ENCODE peak calls at places on chromosome 12, in five cellular contexts. U, W, A, O and Y are unnamed samples.

GRCh38 chr12:129467749-129468148 is 436.1 kb downstream of the TMEM132D start:
- DNase-seq in U (no peak), W (no peak), A (no peak), O (no peak), Y (no peak)

GRCh38 chr12:8698132-8698829 is 490 bp downstream of the RIMKLB start:
- DNase-seq in U (peak), W (peak), A (no peak), O (peak), Y (no peak)

GRCh38 chr12:31629756-31630732 is 29.4 kb upstream of the ETFBKMT start:
- DNase-seq in U (no peak), W (peak), A (peak), O (no peak), Y (peak)

GRCh38 chr12:98345308-98345876 is 170.0 kb upstream of the TMPO start:
- DNase-seq in U (peak), W (no peak), A (no peak), O (no peak), Y (no peak)

GRCh38 chr12:130266751-130267150 is 70.9 kb upstream of the PIWIL1 start:
- DNase-seq in U (peak), W (no peak), A (no peak), O (peak), Y (no peak)

GRCh38 chr12:6469092-6469491 is 1.4 kb downstream of the VAMP1 start:
- DNase-seq in U (no peak), W (no peak), A (no peak), O (no peak), Y (no peak)

GRCh38 chr12:115507951-115508722 is 769.4 kb downstream of the MED13L start:
- DNase-seq in U (no peak), W (no peak), A (no peak), O (peak), Y (no peak)

GRCh38 chr12:97132270-97132669 is 225.2 kb downstream of the NEDD1 start:
- DNase-seq in U (no peak), W (no peak), A (no peak), O (no peak), Y (no peak)

GRCh38 chr12:55017421-55017820 is 2.4 kb upstream of the NEUROD4 start:
- DNase-seq in U (no peak), W (no peak), A (no peak), O (peak), Y (no peak)

GRCh38 chr12:116590561-116590960 is 31.4 kb downstream of the MAP1LC3B2 start:
- DNase-seq in U (no peak), W (no peak), A (no peak), O (no peak), Y (no peak)

GRCh38 chr12:45828402-45828801 is 98.9 kb downstream of the ARID2 start:
- DNase-seq in U (no peak), W (no peak), A (no peak), O (no peak), Y (no peak)

GRCh38 chr12:67728296-67728666 is 79.7 kb downstream of the DYRK2 start:
- DNase-seq in U (no peak), W (no peak), A (no peak), O (no peak), Y (no peak)

GRCh38 chr12:127162902-127163301 is 1104.1 kb upstream of the TMEM132C start:
- DNase-seq in U (peak), W (peak), A (peak), O (no peak), Y (no peak)

GRCh38 chr12:122946690-122947271 is 19.5 kb downstream of the ABCB9 start:
- DNase-seq in U (peak), W (peak), A (peak), O (no peak), Y (peak)

GRCh38 chr12:30977537-30978349 is 51.2 kb downstream of the TSPAN11 start:
- DNase-seq in U (no peak), W (no peak), A (no peak), O (no peak), Y (no peak)

GRCh38 chr12:105120551-105120950 is 13.0 kb downstream of the WASHC4 start:
- DNase-seq in U (no peak), W (peak), A (peak), O (no peak), Y (no peak)

GRCh38 chr12:108320503-108321293 is 18.4 kb downstream of the CMKLR1 start:
- DNase-seq in U (no peak), W (no peak), A (no peak), O (peak), Y (no peak)

GRCh38 chr12:25557830-25558436 is 4.8 kb upstream of the LMNTD1 start:
- DNase-seq in U (peak), W (peak), A (peak), O (no peak), Y (peak)

GRCh38 chr12:123431951-123432886 is 4.3 kb downstream of the RILPL2 start:
- DNase-seq in U (no peak), W (no peak), A (no peak), O (no peak), Y (no peak)

GRCh38 chr12:1094714-1095113 is 103.7 kb downstream of the ERC1 start:
- DNase-seq in U (no peak), W (no peak), A (no peak), O (no peak), Y (no peak)

GRCh38 chr12:116152268-116152667 is 125.2 kb downstream of the MED13L start:
- DNase-seq in U (peak), W (peak), A (peak), O (no peak), Y (peak)

GRCh38 chr12:116435984-116436383 is 123.2 kb upstream of the MAP1LC3B2 start:
- DNase-seq in U (no peak), W (no peak), A (no peak), O (no peak), Y (no peak)

GRCh38 chr12:101174576-101174975 is 35.5 kb downstream of the SLC5A8 start:
- DNase-seq in U (peak), W (no peak), A (no peak), O (no peak), Y (no peak)

GRCh38 chr12:67222302-67222701 is 46.9 kb upstream of the CAND1 start:
- DNase-seq in U (peak), W (peak), A (peak), O (no peak), Y (no peak)

GRCh38 chr12:4270670-4271432 is 2.7 kb upstream of the CCND2 start:
- DNase-seq in U (peak), W (no peak), A (no peak), O (peak), Y (no peak)

GRCh38 chr12:92156139-92156538 is 10.5 kb upstream of the BTG1 start:
- DNase-seq in U (no peak), W (no peak), A (no peak), O (no peak), Y (no peak)

GRCh38 chr12:45959728-45960127 is 30.6 kb downstream of the SCAF11 start:
- DNase-seq in U (no peak), W (no peak), A (no peak), O (no peak), Y (no peak)

DNA sequence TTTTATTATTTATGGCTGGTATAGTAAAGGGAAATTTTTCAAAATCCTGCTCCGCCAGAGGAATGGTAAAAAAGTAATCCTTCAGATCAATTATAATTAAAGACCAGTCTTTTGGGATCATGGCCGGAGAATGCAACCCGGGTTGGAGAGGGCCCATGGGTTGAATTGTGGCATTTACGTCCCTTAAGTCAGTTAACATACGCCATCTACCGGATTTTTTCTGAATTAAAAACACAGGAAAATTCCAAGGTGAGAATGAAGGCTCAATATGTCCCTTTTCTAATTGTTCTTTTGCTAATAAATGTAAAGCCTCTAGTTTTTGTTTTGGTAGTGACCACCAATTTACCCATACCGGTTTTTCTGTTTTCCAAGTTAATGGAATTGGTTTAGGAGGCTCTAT is 602.8 kb downstream of the ALG10 start:
- DNase-seq in U (no peak), W (no peak), A (peak), O (no peak), Y (no peak)
- TF ChIP-seq CTCF in U (peak), W (no peak), A (no peak), O (peak), Y (no peak)

GRCh38 chr12:39958377-39958776 is 147.5 kb downstream of the SLC2A13 start:
- DNase-seq in U (no peak), W (no peak), A (no peak), O (peak), Y (no peak)
- TF ChIP-seq CTCF in U (peak), W (no peak), A (peak), O (peak), Y (no peak)

GRCh38 chr12:131436922-131437705 is 273.8 kb upstream of the SFSWAP start:
- DNase-seq in U (no peak), W (no peak), A (no peak), O (peak), Y (no peak)
- TF ChIP-seq CTCF in U (no peak), W (no peak), A (no peak), O (peak), Y (no peak)

DNA sequence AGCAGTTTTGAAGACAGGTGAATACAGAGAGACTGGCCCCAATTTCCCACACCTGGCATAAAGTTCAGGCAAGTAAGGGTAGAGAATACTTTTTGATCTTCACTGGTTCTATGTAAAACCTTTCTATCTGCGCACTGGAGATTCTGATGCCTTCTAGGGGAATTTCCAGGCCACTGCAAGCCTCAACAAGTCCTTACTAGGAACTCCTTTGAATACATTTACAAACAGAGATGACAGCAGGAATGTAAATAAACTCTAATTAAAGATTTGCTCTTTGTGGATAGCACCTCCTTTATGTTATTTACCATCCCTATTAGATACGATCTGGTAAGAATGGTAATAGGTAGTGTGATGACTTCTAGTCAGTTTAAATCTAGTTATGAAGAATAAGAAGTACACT is 69.2 kb downstream of the NTN4 start:
- DNase-seq in U (peak), W (peak), A (no peak), O (no peak), Y (no peak)
- TF ChIP-seq CTCF in U (peak), W (peak), A (peak), O (peak), Y (peak)

GRCh38 chr12:39581592-39581991 is 38.0 kb downstream of the ABCD2 start:
- DNase-seq in U (peak), W (no peak), A (no peak), O (no peak), Y (no peak)

GRCh38 chr12:39592295-39592694 is 27.3 kb downstream of the ABCD2 start:
- DNase-seq in U (no peak), W (no peak), A (no peak), O (no peak), Y (no peak)

GRCh38 chr12:39586811-39587210 is 32.8 kb downstream of the ABCD2 start:
- DNase-seq in U (no peak), W (no peak), A (no peak), O (no peak), Y (no peak)

DNA sequence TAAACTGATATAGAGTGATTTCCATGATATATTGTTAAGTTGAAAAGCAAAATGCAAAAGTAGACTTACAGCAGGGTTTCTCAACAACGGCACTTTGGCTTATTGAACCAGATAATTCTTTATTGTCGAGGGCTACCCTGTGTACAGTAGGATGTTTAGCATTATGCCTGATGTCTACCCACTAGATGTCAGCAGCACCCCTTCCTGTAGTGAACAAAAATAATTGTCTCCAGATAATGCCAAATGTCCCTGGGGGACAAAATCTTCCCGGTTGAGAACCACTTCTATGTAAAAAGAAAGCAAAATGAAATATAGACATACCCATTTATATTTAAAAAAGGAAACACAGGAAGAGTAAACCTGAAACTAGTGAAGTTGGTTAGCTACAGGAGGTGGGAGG is 32.4 kb downstream of the ABCD2 start:
- DNase-seq in U (peak), W (no peak), A (peak), O (no peak), Y (no peak)
- TF ChIP-seq CTCF in U (peak), W (no peak), A (peak), O (peak), Y (peak)

GRCh38 chr12:13075114-13075471 is 28.4 kb downstream of the GSG1 start:
- DNase-seq in U (no peak), W (peak), A (peak), O (no peak), Y (no peak)

GRCh38 chr12:13082866-13083265 is 20.6 kb downstream of the GSG1 start:
- DNase-seq in U (no peak), W (no peak), A (no peak), O (no peak), Y (no peak)

GRCh38 chr12:13080276-13080675 is 23.2 kb downstream of the GSG1 start:
- DNase-seq in U (no peak), W (no peak), A (no peak), O (no peak), Y (no peak)

GRCh38 chr12:13075786-13076570 is 27.5 kb downstream of the GSG1 start:
- DNase-seq in U (no peak), W (no peak), A (no peak), O (no peak), Y (no peak)

DNA sequence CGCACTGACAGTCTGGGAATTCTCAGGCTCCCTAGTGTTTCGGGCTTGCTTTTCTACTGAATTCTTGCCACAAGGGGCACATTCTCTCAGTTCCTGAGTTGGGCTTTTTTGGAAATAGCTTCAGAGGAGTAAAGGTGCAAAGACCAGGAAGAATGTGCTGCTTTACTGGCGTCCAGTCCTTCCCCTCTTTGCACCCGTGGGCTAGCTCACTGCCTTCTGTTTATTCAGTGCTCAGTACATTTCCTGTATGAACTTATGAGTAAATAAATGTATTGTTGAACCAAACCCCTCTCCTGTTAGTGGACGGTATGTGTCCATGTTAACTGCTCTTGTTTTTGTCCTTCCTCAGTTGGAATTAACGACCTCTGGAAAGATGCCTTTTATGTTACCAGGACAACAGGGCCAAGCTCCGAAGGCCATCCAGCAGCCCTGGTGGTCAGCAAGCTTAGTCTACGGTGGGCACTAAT is 24.0 kb downstream of the GSG1 start:
- DNase-seq in U (no peak), W (no peak), A (no peak), O (peak), Y (no peak)
- TF ChIP-seq CTCF in U (peak), W (no peak), A (peak), O (peak), Y (no peak)

GRCh38 chr12:47033081-47033480 is 46.3 kb upstream of the PCED1B start:
- DNase-seq in U (no peak), W (no peak), A (no peak), O (peak), Y (no peak)

GRCh38 chr12:47033797-47034555 is 45.4 kb upstream of the PCED1B start:
- DNase-seq in U (peak), W (no peak), A (no peak), O (no peak), Y (no peak)

GRCh38 chr12:47029903-47030302 is 49.5 kb upstream of the PCED1B start:
- DNase-seq in U (no peak), W (no peak), A (no peak), O (no peak), Y (no peak)

GRCh38 chr12:47034661-47035060 is 44.8 kb upstream of the PCED1B start:
- DNase-seq in U (no peak), W (peak), A (no peak), O (no peak), Y (no peak)

DNA sequence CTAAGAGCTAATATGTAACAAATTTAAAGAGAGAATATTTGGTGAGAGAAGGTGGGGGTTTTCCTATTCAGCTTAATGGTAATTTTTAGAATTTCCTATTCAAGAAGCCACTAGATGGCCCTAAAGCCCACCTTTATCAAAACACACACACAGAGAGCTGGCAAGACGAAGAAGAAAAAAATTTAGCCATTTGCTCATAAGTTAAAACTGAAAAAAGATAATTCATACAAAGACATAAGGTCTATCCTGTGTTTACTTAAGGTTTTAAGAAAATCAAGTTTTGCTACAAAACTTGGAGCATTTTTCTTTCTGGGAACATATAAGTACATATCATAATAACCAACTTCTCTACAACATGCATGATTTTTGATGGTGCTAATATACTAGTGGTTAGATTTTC is 46.8 kb upstream of the PCED1B start:
- DNase-seq in U (peak), W (peak), A (peak), O (no peak), Y (peak)
- TF ChIP-seq CTCF in U (peak), W (peak), A (peak), O (peak), Y (peak)

GRCh38 chr12:52975820-52976573 is 27.1 kb downstream of the KRT18 start:
- DNase-seq in U (peak), W (peak), A (peak), O (peak), Y (no peak)
- TF ChIP-seq CTCF in U (peak), W (peak), A (peak), O (peak), Y (no peak)

DNA sequence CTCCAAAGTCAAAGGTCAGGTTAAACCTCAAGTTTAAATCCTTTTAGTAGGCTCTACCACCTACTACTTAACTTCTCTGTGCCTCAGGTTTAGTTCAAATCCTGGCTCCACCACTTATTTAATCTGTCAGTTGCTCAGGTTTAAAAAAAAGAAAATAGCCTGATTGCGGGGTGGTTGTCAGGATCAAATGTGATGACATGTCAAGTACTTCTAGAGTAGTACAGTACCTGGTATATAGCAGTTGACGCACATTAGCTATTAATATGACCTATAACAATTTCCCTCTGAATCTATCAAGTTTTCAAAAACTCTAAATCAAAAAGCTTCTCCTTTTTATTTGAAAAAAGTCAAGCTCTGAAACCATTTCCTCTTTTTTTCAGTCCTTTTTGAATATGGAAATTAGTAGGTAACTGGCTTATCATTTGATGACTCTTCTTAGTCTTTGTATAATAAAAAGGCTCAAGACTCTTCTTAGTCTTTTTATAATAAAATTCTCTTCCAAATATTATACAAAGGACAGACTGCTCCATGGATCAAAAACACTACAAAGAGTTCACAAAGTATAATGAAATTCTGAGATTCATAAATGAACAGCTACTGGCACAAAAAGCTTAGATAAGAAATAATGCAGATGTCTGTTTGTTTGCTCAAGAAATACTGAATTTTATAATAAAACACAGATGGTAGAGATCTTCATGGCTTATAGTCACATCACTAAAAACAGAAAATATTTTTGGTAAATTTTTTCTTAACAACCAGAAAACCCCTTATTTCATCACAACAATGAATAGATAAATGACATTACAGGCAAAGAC is 5.0 kb downstream of the OSBPL8 start:
- DNase-seq in U (no peak), W (no peak), A (no peak), O (no peak), Y (no peak)
- TF ChIP-seq CTCF in U (no peak), W (no peak), A (no peak), O (no peak), Y (no peak)

GRCh38 chr12:49259452-49259851 is 5.4 kb upstream of the TUBA1C start:
- DNase-seq in U (no peak), W (no peak), A (no peak), O (no peak), Y (no peak)

GRCh38 chr12:49261726-49262125 is 3.2 kb upstream of the TUBA1C start:
- DNase-seq in U (no peak), W (peak), A (no peak), O (no peak), Y (no peak)

GRCh38 chr12:49260165-49260564 is 4.7 kb upstream of the TUBA1C start:
- DNase-seq in U (peak), W (peak), A (peak), O (no peak), Y (peak)

GRCh38 chr12:49263400-49263763 is 1.5 kb upstream of the TUBA1C start:
- DNase-seq in U (no peak), W (no peak), A (no peak), O (no peak), Y (no peak)

GRCh38 chr12:49260831-49261363 is 4.0 kb upstream of the TUBA1C start:
- DNase-seq in U (no peak), W (no peak), A (no peak), O (no peak), Y (no peak)
- TF ChIP-seq CTCF in U (no peak), W (no peak), A (no peak), O (no peak), Y (no peak)